ENCODE peak calls at places on chromosomes 2 and 18, in ten cellular contexts. One of them, this sample, is unnamed.

GRCh38 chr2:71503827-71504226 is 50.5 kb downstream of the DYSF start:
- DNase-seq in CD8-positive, alpha-beta memory T cell: no peak
- DNase-seq in stimulated activated CD8-positive, alpha-beta memory T cell treated with anti-CD3 and anti-CD28 coated beads, Interleukin-4, amount 100 ng/mL, for 48 hours: no peak
- DNase-seq in choroid plexus epithelial cell: peak
- DNase-seq in iPS-NIHi11: no peak
- DNase-seq in iris pigment epithelial cell: peak
- DNase-seq in tibial artery: no peak
- DNase-seq in dermis blood vessel endothelial cell: peak
- DNase-seq in T47D: peak
- DNase-seq in SK-MEL-5: no peak
- DNase-seq in this sample: no peak

GRCh38 chr2:200616656-200617055 is 30.8 kb downstream of the AOX1 start:
- DNase-seq in dermis blood vessel endothelial cell: no peak
- DNase-seq in SK-MEL-5: no peak
- DNase-seq in CD8-positive, alpha-beta memory T cell: no peak
- DNase-seq in choroid plexus epithelial cell: peak
- DNase-seq in iPS-NIHi11: no peak
- DNase-seq in stimulated activated CD8-positive, alpha-beta memory T cell treated with anti-CD3 and anti-CD28 coated beads, Interleukin-4, amount 100 ng/mL, for 48 hours: no peak
- DNase-seq in iris pigment epithelial cell: peak
- DNase-seq in tibial artery: no peak
- DNase-seq in T47D: no peak
- DNase-seq in this sample: no peak

GRCh38 chr2:16656784-16657391 is 8.7 kb downstream of the CYRIA start:
- DNase-seq in T47D: no peak
- DNase-seq in tibial artery: peak
- DNase-seq in stimulated activated CD8-positive, alpha-beta memory T cell treated with anti-CD3 and anti-CD28 coated beads, Interleukin-4, amount 100 ng/mL, for 48 hours: no peak
- DNase-seq in choroid plexus epithelial cell: peak
- DNase-seq in SK-MEL-5: no peak
- DNase-seq in iris pigment epithelial cell: no peak
- DNase-seq in CD8-positive, alpha-beta memory T cell: no peak
- DNase-seq in dermis blood vessel endothelial cell: no peak
- DNase-seq in iPS-NIHi11: no peak
- DNase-seq in this sample: no peak

GRCh38 chr2:1773883-1774282 is 29.6 kb upstream of the PXDN start:
- DNase-seq in iris pigment epithelial cell: no peak
- DNase-seq in tibial artery: no peak
- DNase-seq in SK-MEL-5: no peak
- DNase-seq in iPS-NIHi11: no peak
- DNase-seq in choroid plexus epithelial cell: no peak
- DNase-seq in T47D: peak
- DNase-seq in CD8-positive, alpha-beta memory T cell: peak
- DNase-seq in stimulated activated CD8-positive, alpha-beta memory T cell treated with anti-CD3 and anti-CD28 coated beads, Interleukin-4, amount 100 ng/mL, for 48 hours: no peak
- DNase-seq in dermis blood vessel endothelial cell: no peak
- DNase-seq in this sample: no peak

GRCh38 chr2:231632559-231633142 is 40.0 kb downstream of the TEX44 start:
- DNase-seq in choroid plexus epithelial cell: peak
- DNase-seq in SK-MEL-5: no peak
- DNase-seq in T47D: no peak
- DNase-seq in tibial artery: no peak
- DNase-seq in CD8-positive, alpha-beta memory T cell: no peak
- DNase-seq in stimulated activated CD8-positive, alpha-beta memory T cell treated with anti-CD3 and anti-CD28 coated beads, Interleukin-4, amount 100 ng/mL, for 48 hours: no peak
- DNase-seq in dermis blood vessel endothelial cell: no peak
- DNase-seq in iris pigment epithelial cell: peak
- DNase-seq in iPS-NIHi11: no peak
- DNase-seq in this sample: no peak

GRCh38 chr2:222756362-222756831 is 84.9 kb downstream of the MOGAT1 start:
- DNase-seq in iPS-NIHi11: no peak
- DNase-seq in dermis blood vessel endothelial cell: no peak
- DNase-seq in T47D: no peak
- DNase-seq in choroid plexus epithelial cell: peak
- DNase-seq in CD8-positive, alpha-beta memory T cell: no peak
- DNase-seq in tibial artery: no peak
- DNase-seq in iris pigment epithelial cell: no peak
- DNase-seq in stimulated activated CD8-positive, alpha-beta memory T cell treated with anti-CD3 and anti-CD28 coated beads, Interleukin-4, amount 100 ng/mL, for 48 hours: no peak
- DNase-seq in SK-MEL-5: no peak
- DNase-seq in this sample: no peak

GRCh38 chr18:48798334-48799197 is 152.2 kb downstream of the SMAD7 start:
- DNase-seq in CD8-positive, alpha-beta memory T cell: peak
- DNase-seq in tibial artery: peak
- DNase-seq in T47D: no peak
- DNase-seq in stimulated activated CD8-positive, alpha-beta memory T cell treated with anti-CD3 and anti-CD28 coated beads, Interleukin-4, amount 100 ng/mL, for 48 hours: peak
- DNase-seq in iPS-NIHi11: no peak
- DNase-seq in iris pigment epithelial cell: no peak
- DNase-seq in choroid plexus epithelial cell: no peak
- DNase-seq in SK-MEL-5: no peak
- DNase-seq in dermis blood vessel endothelial cell: no peak
- DNase-seq in this sample: no peak

GRCh38 chr2:97742381-97742847 is 29.0 kb downstream of the ZAP70 start:
- DNase-seq in CD8-positive, alpha-beta memory T cell: peak
- DNase-seq in tibial artery: no peak
- DNase-seq in dermis blood vessel endothelial cell: peak
- DNase-seq in stimulated activated CD8-positive, alpha-beta memory T cell treated with anti-CD3 and anti-CD28 coated beads, Interleukin-4, amount 100 ng/mL, for 48 hours: peak
- DNase-seq in choroid plexus epithelial cell: peak
- DNase-seq in iPS-NIHi11: no peak
- DNase-seq in T47D: no peak
- DNase-seq in iris pigment epithelial cell: peak
- DNase-seq in SK-MEL-5: no peak
- DNase-seq in this sample: no peak

GRCh38 chr2:195533771-195534642 is 123.0 kb upstream of the SLC39A10 start:
- DNase-seq in SK-MEL-5: no peak
- DNase-seq in choroid plexus epithelial cell: peak
- DNase-seq in tibial artery: peak
- DNase-seq in iPS-NIHi11: peak
- DNase-seq in dermis blood vessel endothelial cell: no peak
- DNase-seq in CD8-positive, alpha-beta memory T cell: peak
- DNase-seq in iris pigment epithelial cell: peak
- DNase-seq in T47D: no peak
- DNase-seq in stimulated activated CD8-positive, alpha-beta memory T cell treated with anti-CD3 and anti-CD28 coated beads, Interleukin-4, amount 100 ng/mL, for 48 hours: peak
- DNase-seq in this sample: peak

GRCh38 chr2:237596518-237596855 is 6.0 kb upstream of the RAB17 start:
- DNase-seq in T47D: no peak
- DNase-seq in SK-MEL-5: no peak
- DNase-seq in CD8-positive, alpha-beta memory T cell: no peak
- DNase-seq in iPS-NIHi11: no peak
- DNase-seq in iris pigment epithelial cell: no peak
- DNase-seq in choroid plexus epithelial cell: no peak
- DNase-seq in tibial artery: no peak
- DNase-seq in stimulated activated CD8-positive, alpha-beta memory T cell treated with anti-CD3 and anti-CD28 coated beads, Interleukin-4, amount 100 ng/mL, for 48 hours: no peak
- DNase-seq in dermis blood vessel endothelial cell: no peak
- DNase-seq in this sample: no peak

GRCh38 chr2:98669675-98670074 is 61.3 kb downstream of the MGAT4A start:
- DNase-seq in choroid plexus epithelial cell: peak
- DNase-seq in iPS-NIHi11: no peak
- DNase-seq in SK-MEL-5: no peak
- DNase-seq in dermis blood vessel endothelial cell: peak
- DNase-seq in CD8-positive, alpha-beta memory T cell: no peak
- DNase-seq in T47D: no peak
- DNase-seq in stimulated activated CD8-positive, alpha-beta memory T cell treated with anti-CD3 and anti-CD28 coated beads, Interleukin-4, amount 100 ng/mL, for 48 hours: no peak
- DNase-seq in iris pigment epithelial cell: peak
- DNase-seq in tibial artery: no peak
- DNase-seq in this sample: no peak

GRCh38 chr18:50097702-50098101 is 97.2 kb downstream of the MYO5B start:
- DNase-seq in iPS-NIHi11: no peak
- DNase-seq in stimulated activated CD8-positive, alpha-beta memory T cell treated with anti-CD3 and anti-CD28 coated beads, Interleukin-4, amount 100 ng/mL, for 48 hours: no peak
- DNase-seq in iris pigment epithelial cell: no peak
- DNase-seq in dermis blood vessel endothelial cell: no peak
- DNase-seq in SK-MEL-5: peak
- DNase-seq in tibial artery: no peak
- DNase-seq in CD8-positive, alpha-beta memory T cell: no peak
- DNase-seq in T47D: peak
- DNase-seq in choroid plexus epithelial cell: no peak
- DNase-seq in this sample: no peak

GRCh38 chr2:136116111-136116812 is 1.7 kb downstream of the CXCR4 start:
- DNase-seq in iPS-NIHi11: peak
- DNase-seq in choroid plexus epithelial cell: no peak
- DNase-seq in T47D: no peak
- DNase-seq in SK-MEL-5: peak
- DNase-seq in stimulated activated CD8-positive, alpha-beta memory T cell treated with anti-CD3 and anti-CD28 coated beads, Interleukin-4, amount 100 ng/mL, for 48 hours: peak
- DNase-seq in tibial artery: peak
- DNase-seq in dermis blood vessel endothelial cell: peak
- DNase-seq in CD8-positive, alpha-beta memory T cell: peak
- DNase-seq in iris pigment epithelial cell: no peak
- DNase-seq in this sample: no peak

GRCh38 chr2:221529943-221530652 is 42.0 kb downstream of the EPHA4 start:
- DNase-seq in SK-MEL-5: no peak
- DNase-seq in dermis blood vessel endothelial cell: peak
- DNase-seq in iris pigment epithelial cell: peak
- DNase-seq in CD8-positive, alpha-beta memory T cell: no peak
- DNase-seq in stimulated activated CD8-positive, alpha-beta memory T cell treated with anti-CD3 and anti-CD28 coated beads, Interleukin-4, amount 100 ng/mL, for 48 hours: no peak
- DNase-seq in tibial artery: no peak
- DNase-seq in T47D: peak
- DNase-seq in choroid plexus epithelial cell: peak
- DNase-seq in iPS-NIHi11: no peak
- DNase-seq in this sample: no peak

GRCh38 chr2:239732666-239733010 is 292.5 kb downstream of the NDUFA10 start:
- DNase-seq in iris pigment epithelial cell: no peak
- DNase-seq in tibial artery: no peak
- DNase-seq in SK-MEL-5: no peak
- DNase-seq in stimulated activated CD8-positive, alpha-beta memory T cell treated with anti-CD3 and anti-CD28 coated beads, Interleukin-4, amount 100 ng/mL, for 48 hours: no peak
- DNase-seq in CD8-positive, alpha-beta memory T cell: no peak
- DNase-seq in dermis blood vessel endothelial cell: no peak
- DNase-seq in iPS-NIHi11: no peak
- DNase-seq in choroid plexus epithelial cell: no peak
- DNase-seq in T47D: no peak
- DNase-seq in this sample: no peak

GRCh38 chr2:71389379-71390072 is 57.9 kb downstream of the ZNF638 start:
- DNase-seq in iPS-NIHi11: no peak
- DNase-seq in choroid plexus epithelial cell: no peak
- DNase-seq in tibial artery: no peak
- DNase-seq in SK-MEL-5: no peak
- DNase-seq in iris pigment epithelial cell: no peak
- DNase-seq in stimulated activated CD8-positive, alpha-beta memory T cell treated with anti-CD3 and anti-CD28 coated beads, Interleukin-4, amount 100 ng/mL, for 48 hours: no peak
- DNase-seq in CD8-positive, alpha-beta memory T cell: no peak
- DNase-seq in T47D: no peak
- DNase-seq in dermis blood vessel endothelial cell: no peak
- DNase-seq in this sample: peak

GRCh38 chr2:209840434-209840833 is 68.8 kb downstream of the UNC80 start:
- DNase-seq in dermis blood vessel endothelial cell: no peak
- DNase-seq in stimulated activated CD8-positive, alpha-beta memory T cell treated with anti-CD3 and anti-CD28 coated beads, Interleukin-4, amount 100 ng/mL, for 48 hours: no peak
- DNase-seq in iris pigment epithelial cell: no peak
- DNase-seq in choroid plexus epithelial cell: no peak
- DNase-seq in T47D: no peak
- DNase-seq in SK-MEL-5: no peak
- DNase-seq in tibial artery: no peak
- DNase-seq in iPS-NIHi11: no peak
- DNase-seq in CD8-positive, alpha-beta memory T cell: no peak
- DNase-seq in this sample: no peak

GRCh38 chr2:60819936-60820335 is 61.4 kb upstream of the REL start:
- DNase-seq in iPS-NIHi11: no peak
- DNase-seq in choroid plexus epithelial cell: no peak
- DNase-seq in T47D: no peak
- DNase-seq in CD8-positive, alpha-beta memory T cell: no peak
- DNase-seq in dermis blood vessel endothelial cell: no peak
- DNase-seq in SK-MEL-5: no peak
- DNase-seq in tibial artery: no peak
- DNase-seq in iris pigment epithelial cell: no peak
- DNase-seq in stimulated activated CD8-positive, alpha-beta memory T cell treated with anti-CD3 and anti-CD28 coated beads, Interleukin-4, amount 100 ng/mL, for 48 hours: no peak
- DNase-seq in this sample: no peak

GRCh38 chr2:30115141-30115980 is 31.4 kb upstream of the YPEL5 start:
- DNase-seq in choroid plexus epithelial cell: peak
- DNase-seq in SK-MEL-5: peak
- DNase-seq in dermis blood vessel endothelial cell: peak
- DNase-seq in stimulated activated CD8-positive, alpha-beta memory T cell treated with anti-CD3 and anti-CD28 coated beads, Interleukin-4, amount 100 ng/mL, for 48 hours: peak
- DNase-seq in CD8-positive, alpha-beta memory T cell: peak
- DNase-seq in tibial artery: peak
- DNase-seq in iris pigment epithelial cell: peak
- DNase-seq in T47D: peak
- DNase-seq in iPS-NIHi11: peak
- DNase-seq in this sample: peak

GRCh38 chr2:32464441-32464840 is 107.6 kb downstream of the BIRC6 start:
- DNase-seq in stimulated activated CD8-positive, alpha-beta memory T cell treated with anti-CD3 and anti-CD28 coated beads, Interleukin-4, amount 100 ng/mL, for 48 hours: no peak
- DNase-seq in CD8-positive, alpha-beta memory T cell: no peak
- DNase-seq in iPS-NIHi11: no peak
- DNase-seq in dermis blood vessel endothelial cell: peak
- DNase-seq in tibial artery: no peak
- DNase-seq in SK-MEL-5: no peak
- DNase-seq in T47D: no peak
- DNase-seq in choroid plexus epithelial cell: peak
- DNase-seq in iris pigment epithelial cell: no peak
- DNase-seq in this sample: no peak

GRCh38 chr2:120289221-120289906 is 36.7 kb downstream of the RALB start:
- DNase-seq in choroid plexus epithelial cell: peak
- DNase-seq in dermis blood vessel endothelial cell: peak
- DNase-seq in iPS-NIHi11: peak
- DNase-seq in tibial artery: no peak
- DNase-seq in stimulated activated CD8-positive, alpha-beta memory T cell treated with anti-CD3 and anti-CD28 coated beads, Interleukin-4, amount 100 ng/mL, for 48 hours: no peak
- DNase-seq in iris pigment epithelial cell: peak
- DNase-seq in T47D: no peak
- DNase-seq in CD8-positive, alpha-beta memory T cell: no peak
- DNase-seq in SK-MEL-5: peak
- DNase-seq in this sample: no peak

GRCh38 chr2:155310589-155310988 is 612.1 kb downstream of the KCNJ3 start:
- DNase-seq in stimulated activated CD8-positive, alpha-beta memory T cell treated with anti-CD3 and anti-CD28 coated beads, Interleukin-4, amount 100 ng/mL, for 48 hours: no peak
- DNase-seq in T47D: peak
- DNase-seq in tibial artery: no peak
- DNase-seq in iPS-NIHi11: peak
- DNase-seq in choroid plexus epithelial cell: peak
- DNase-seq in SK-MEL-5: peak
- DNase-seq in dermis blood vessel endothelial cell: peak
- DNase-seq in iris pigment epithelial cell: peak
- DNase-seq in CD8-positive, alpha-beta memory T cell: no peak
- DNase-seq in this sample: no peak

GRCh38 chr2:46831869-46832265 is 83.7 kb downstream of the MCFD2 start:
- DNase-seq in choroid plexus epithelial cell: no peak
- DNase-seq in T47D: no peak
- DNase-seq in tibial artery: no peak
- DNase-seq in iPS-NIHi11: no peak
- DNase-seq in dermis blood vessel endothelial cell: no peak
- DNase-seq in stimulated activated CD8-positive, alpha-beta memory T cell treated with anti-CD3 and anti-CD28 coated beads, Interleukin-4, amount 100 ng/mL, for 48 hours: no peak
- DNase-seq in SK-MEL-5: no peak
- DNase-seq in iris pigment epithelial cell: no peak
- DNase-seq in CD8-positive, alpha-beta memory T cell: no peak
- DNase-seq in this sample: no peak

GRCh38 chr2:20526666-20527065 is 79.8 kb downstream of the RHOB start:
- DNase-seq in choroid plexus epithelial cell: peak
- DNase-seq in CD8-positive, alpha-beta memory T cell: no peak
- DNase-seq in dermis blood vessel endothelial cell: no peak
- DNase-seq in stimulated activated CD8-positive, alpha-beta memory T cell treated with anti-CD3 and anti-CD28 coated beads, Interleukin-4, amount 100 ng/mL, for 48 hours: no peak
- DNase-seq in tibial artery: no peak
- DNase-seq in T47D: no peak
- DNase-seq in iPS-NIHi11: no peak
- DNase-seq in SK-MEL-5: no peak
- DNase-seq in iris pigment epithelial cell: no peak
- DNase-seq in this sample: no peak

GRCh38 chr2:143192085-143192484 is 62.9 kb downstream of the ARHGAP15 start:
- DNase-seq in iPS-NIHi11: no peak
- DNase-seq in tibial artery: no peak
- DNase-seq in choroid plexus epithelial cell: no peak
- DNase-seq in iris pigment epithelial cell: no peak
- DNase-seq in CD8-positive, alpha-beta memory T cell: no peak
- DNase-seq in stimulated activated CD8-positive, alpha-beta memory T cell treated with anti-CD3 and anti-CD28 coated beads, Interleukin-4, amount 100 ng/mL, for 48 hours: no peak
- DNase-seq in SK-MEL-5: no peak
- DNase-seq in T47D: no peak
- DNase-seq in dermis blood vessel endothelial cell: no peak
- DNase-seq in this sample: no peak

GRCh38 chr2:195407782-195408181 is 249.2 kb upstream of the SLC39A10 start:
- DNase-seq in CD8-positive, alpha-beta memory T cell: no peak
- DNase-seq in choroid plexus epithelial cell: peak
- DNase-seq in iPS-NIHi11: no peak
- DNase-seq in SK-MEL-5: no peak
- DNase-seq in stimulated activated CD8-positive, alpha-beta memory T cell treated with anti-CD3 and anti-CD28 coated beads, Interleukin-4, amount 100 ng/mL, for 48 hours: no peak
- DNase-seq in dermis blood vessel endothelial cell: no peak
- DNase-seq in T47D: no peak
- DNase-seq in iris pigment epithelial cell: peak
- DNase-seq in tibial artery: no peak
- DNase-seq in this sample: no peak

GRCh38 chr2:224145751-224146355 is 106.8 kb upstream of the SERPINE2 start:
- DNase-seq in tibial artery: peak
- DNase-seq in dermis blood vessel endothelial cell: peak
- DNase-seq in choroid plexus epithelial cell: peak
- DNase-seq in iPS-NIHi11: no peak
- DNase-seq in CD8-positive, alpha-beta memory T cell: no peak
- DNase-seq in stimulated activated CD8-positive, alpha-beta memory T cell treated with anti-CD3 and anti-CD28 coated beads, Interleukin-4, amount 100 ng/mL, for 48 hours: no peak
- DNase-seq in T47D: no peak
- DNase-seq in SK-MEL-5: peak
- DNase-seq in iris pigment epithelial cell: peak
- DNase-seq in this sample: no peak

GRCh38 chr2:122236152-122236892 is 480.9 kb downstream of the TSN start:
- DNase-seq in iris pigment epithelial cell: peak
- DNase-seq in iPS-NIHi11: peak
- DNase-seq in SK-MEL-5: no peak
- DNase-seq in tibial artery: peak
- DNase-seq in T47D: peak
- DNase-seq in dermis blood vessel endothelial cell: no peak
- DNase-seq in CD8-positive, alpha-beta memory T cell: no peak
- DNase-seq in stimulated activated CD8-positive, alpha-beta memory T cell treated with anti-CD3 and anti-CD28 coated beads, Interleukin-4, amount 100 ng/mL, for 48 hours: no peak
- DNase-seq in choroid plexus epithelial cell: no peak
- DNase-seq in this sample: no peak